ENCODE peak calls at places on chromosome 2, in four cellular contexts. M is HCT116, Z is Panc1, H is K562. C is an unnamed sample.

GRCh38 chr2:204578928-204579598 is 33.8 kb downstream of the PARD3B start:
- DNase-seq in M (no peak), Z (no peak), H (no peak), C (no peak)

GRCh38 chr2:54871457-54872103 is 148.1 kb downstream of the EML6 start:
- DNase-seq in M (no peak), Z (no peak), H (no peak), C (peak)

GRCh38 chr2:240512666-240513535 is 44.9 kb downstream of the ANKMY1 start:
- DNase-seq in M (no peak), Z (no peak), H (no peak), C (no peak)

GRCh38 chr2:176104338-176105077 is 2.6 kb upstream of the HOXD11 start:
- DNase-seq in M (no peak), Z (no peak), H (peak), C (no peak)

GRCh38 chr2:180442860-180443644 is 436.0 kb upstream of the CWC22 start:
- DNase-seq in M (no peak), Z (no peak), H (no peak), C (no peak)

GRCh38 chr2:151907933-151908882 is 80.0 kb upstream of the ARL5A start:
- DNase-seq in M (no peak), Z (no peak), H (peak), C (no peak)

GRCh38 chr2:15965564-15966019 is 25.2 kb downstream of the MYCN start:
- DNase-seq in M (no peak), Z (no peak), H (no peak), C (no peak)

GRCh38 chr2:207469953-207470699 is 59.6 kb upstream of the CREB1 start:
- DNase-seq in M (no peak), Z (no peak), H (no peak), C (no peak)

GRCh38 chr2:100924122-100924519 is 78.0 kb upstream of the RPL31 start:
- DNase-seq in M (no peak), Z (no peak), H (no peak), C (no peak)

GRCh38 chr2:33791625-33792024 is 192.5 kb upstream of the FAM98A start:
- DNase-seq in M (no peak), Z (no peak), H (no peak), C (no peak)

GRCh38 chr2:3635171-3636008 is 22.6 kb upstream of the ALLC start:
- DNase-seq in M (no peak), Z (no peak), H (no peak), C (no peak)

GRCh38 chr2:71934320-71934593 is 213.4 kb downstream of the CYP26B1 start:
- DNase-seq in M (no peak), Z (no peak), H (no peak), C (no peak)

GRCh38 chr2:221753401-221753800 is 181.3 kb upstream of the EPHA4 start:
- DNase-seq in M (no peak), Z (no peak), H (no peak), C (no peak)

GRCh38 chr2:216555274-216555673 is 56.6 kb downstream of the RPL37A start:
- DNase-seq in M (no peak), Z (no peak), H (no peak), C (no peak)

GRCh38 chr2:161912154-161912553 is 161.9 kb downstream of the DPP4 start:
- DNase-seq in M (no peak), Z (no peak), H (no peak), C (no peak)

GRCh38 chr2:146940016-146940685 is 904.7 kb upstream of the ACVR2A start:
- DNase-seq in M (no peak), Z (no peak), H (no peak), C (no peak)

GRCh38 chr2:167140767-167141166 is 252.5 kb downstream of the XIRP2 start:
- DNase-seq in M (peak), Z (peak), H (no peak), C (peak)

GRCh38 chr2:66574701-66575624 is 140.0 kb downstream of the MEIS1 start:
- DNase-seq in M (no peak), Z (no peak), H (peak), C (peak)

GRCh38 chr2:161775971-161776370 is 151.8 kb downstream of the SLC4A10 start:
- DNase-seq in M (no peak), Z (no peak), H (no peak), C (no peak)

GRCh38 chr2:174282449-174282848 is 34.1 kb upstream of the OLA1 start:
- DNase-seq in M (no peak), Z (no peak), H (no peak), C (no peak)

GRCh38 chr2:237262838-237263771 is 150.9 kb downstream of the COL6A3 start:
- DNase-seq in M (no peak), Z (peak), H (no peak), C (no peak)

GRCh38 chr2:62561586-62561985 is 55.6 kb upstream of the TMEM17 start:
- DNase-seq in M (no peak), Z (no peak), H (no peak), C (no peak)

GRCh38 chr2:43539991-43540860 is 55.6 kb downstream of the THADA start:
- DNase-seq in M (no peak), Z (no peak), H (no peak), C (no peak)

GRCh38 chr2:7430869-7431641 is 513.8 kb downstream of the RNF144A start:
- DNase-seq in M (no peak), Z (no peak), H (no peak), C (no peak)

GRCh38 chr2:8515390-8515761 is 166.5 kb upstream of the ID2 start:
- DNase-seq in M (no peak), Z (no peak), H (no peak), C (no peak)
- TF ChIP-seq TCF7L2 in M (no peak), Z (no peak), H (no peak), C (no peak)

GRCh38 chr2:25481381-25482310 is 139.9 kb upstream of the DNMT3A start:
- DNase-seq in M (no peak), Z (no peak), H (no peak), C (no peak)
- TF ChIP-seq TCF7L2 in M (no peak), Z (no peak), H (no peak), C (no peak)

DNA sequence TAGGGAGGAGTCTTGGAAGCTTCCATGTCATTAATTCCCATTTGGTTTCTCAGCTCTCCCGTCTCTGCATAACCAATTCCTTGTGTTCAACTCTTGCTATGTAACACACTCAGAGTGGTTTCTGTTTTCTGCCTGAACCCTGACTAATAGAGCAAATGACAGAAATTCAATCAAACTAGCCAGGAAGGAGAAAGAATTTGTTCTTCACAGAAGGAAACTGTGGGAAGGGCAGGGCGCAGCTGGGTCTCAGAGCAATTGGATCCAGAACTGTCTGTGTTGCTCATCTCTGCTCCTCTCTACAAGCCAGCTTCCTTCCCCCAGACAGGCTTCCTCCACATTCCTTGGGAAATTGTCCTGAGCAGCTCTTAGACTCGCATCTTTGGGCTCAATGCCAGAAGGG is 269.8 kb downstream of the TNS1 start:
- DNase-seq in M (no peak), Z (no peak), H (no peak), C (no peak)
- TF ChIP-seq TCF7L2 in M (no peak), Z (no peak), H (no peak), C (no peak)

DNA sequence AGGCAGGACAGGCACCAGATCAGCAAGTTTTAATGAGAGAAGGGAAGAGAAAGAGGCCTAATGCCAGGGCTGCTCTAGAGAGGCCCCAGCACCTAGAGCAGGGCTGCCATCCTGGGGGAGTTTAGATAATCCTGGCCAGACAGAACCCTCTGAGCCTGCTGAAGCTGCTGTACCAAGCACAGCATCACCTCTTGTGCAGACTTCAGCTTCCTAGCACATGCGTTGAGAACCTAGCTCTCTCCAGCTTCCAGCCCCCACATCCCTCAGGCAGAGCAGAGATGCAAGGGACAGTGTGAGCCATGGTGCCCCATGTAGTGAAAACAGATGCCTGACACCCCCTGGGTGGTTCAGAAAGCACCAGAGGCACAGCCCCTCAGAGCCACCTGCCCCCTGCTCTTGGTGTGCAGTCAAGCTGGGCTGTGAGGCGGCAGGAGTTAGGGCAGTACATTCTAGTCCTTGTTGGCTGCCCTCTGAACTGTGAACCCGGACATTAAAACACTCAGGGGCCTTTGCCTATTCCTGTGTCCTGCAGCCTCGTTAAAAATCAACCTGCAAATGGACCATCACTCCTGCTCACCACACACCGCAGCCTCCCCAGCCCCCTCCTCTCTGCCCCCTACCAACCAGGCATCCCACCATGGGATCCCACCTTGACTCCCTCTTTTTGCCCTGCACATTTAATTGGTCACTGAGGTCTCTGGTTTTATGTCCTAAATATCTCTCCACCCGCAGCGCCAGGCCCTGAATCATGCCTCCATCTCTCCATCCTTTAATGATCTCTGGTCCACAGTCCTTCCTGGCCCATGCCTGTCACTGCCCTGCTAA is 52.6 kb downstream of the ADD2 start:
- DNase-seq in M (no peak), Z (no peak), H (no peak), C (no peak)
- TF ChIP-seq TCF7L2 in M (no peak), Z (no peak), H (no peak), C (no peak)

DNA sequence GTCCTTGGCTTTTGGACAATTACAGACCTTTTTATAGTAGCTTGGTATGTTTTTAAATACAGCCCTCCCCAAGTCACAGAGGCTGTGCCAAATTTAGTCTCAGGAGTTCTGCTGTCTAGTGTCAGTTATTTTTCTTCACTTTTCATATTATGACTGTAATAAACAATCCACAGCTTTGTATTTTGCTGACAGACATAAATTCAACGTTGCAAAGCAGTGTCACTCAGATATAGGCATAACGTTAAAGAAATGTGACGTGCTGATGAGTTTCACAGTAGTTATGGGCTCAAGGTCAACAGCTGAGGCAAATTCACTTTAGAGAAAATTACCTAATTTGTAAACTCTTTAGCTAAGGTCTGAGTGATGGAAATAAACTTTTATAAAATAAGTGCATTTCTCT is 151.6 kb downstream of the SATB2 start:
- DNase-seq in M (no peak), Z (no peak), H (no peak), C (no peak)
- TF ChIP-seq TCF7L2 in M (no peak), Z (no peak), H (no peak), C (no peak)

GRCh38 chr2:60775048-60775639 is 19.1 kb downstream of the PAPOLG start:
- DNase-seq in M (no peak), Z (no peak), H (no peak), C (no peak)
- TF ChIP-seq TCF7L2 in M (no peak), Z (no peak), H (no peak), C (no peak)

DNA sequence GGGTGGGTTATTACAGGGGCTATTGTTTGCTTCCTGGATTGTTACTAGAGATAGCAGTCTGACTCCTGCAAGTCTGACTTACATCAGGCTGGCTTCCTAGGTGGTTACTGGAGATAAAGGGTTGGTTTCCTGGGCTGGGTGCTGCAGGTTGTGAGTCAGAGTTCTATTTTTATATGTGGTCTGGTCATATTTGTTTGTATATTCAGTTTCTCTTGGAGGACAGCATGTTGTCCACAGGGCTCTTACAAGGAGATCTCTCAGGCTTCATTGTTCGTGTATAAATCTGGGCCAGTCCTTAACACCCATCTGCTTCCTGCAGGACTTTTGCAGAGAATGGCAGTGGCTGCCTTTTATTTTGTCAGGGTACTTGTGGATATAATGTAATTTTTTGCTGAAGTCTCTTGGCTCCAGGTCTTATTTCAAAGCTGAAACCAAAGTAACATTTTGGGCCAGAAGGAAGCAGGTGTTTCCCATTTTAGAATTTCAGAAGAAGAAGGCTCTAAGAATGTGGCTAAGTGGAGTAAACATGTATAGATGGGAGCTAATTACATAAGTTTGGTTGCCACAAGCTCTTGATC is 65.9 kb upstream of the SLC16A14 start:
- DNase-seq in M (no peak), Z (peak), H (peak), C (no peak)
- TF ChIP-seq TCF7L2 in M (no peak), Z (no peak), H (no peak), C (no peak)

GRCh38 chr2:190664240-190664639 is 15.4 kb downstream of the NAB1 start:
- DNase-seq in M (no peak), Z (no peak), H (no peak), C (no peak)

GRCh38 chr2:190662754-190663153 is 13.9 kb downstream of the NAB1 start:
- DNase-seq in M (no peak), Z (no peak), H (no peak), C (no peak)

GRCh38 chr2:190663839-190664238 is 15.0 kb downstream of the NAB1 start:
- DNase-seq in M (no peak), Z (no peak), H (no peak), C (no peak)

GRCh38 chr2:190666895-190667294 is 18.0 kb downstream of the NAB1 start:
- DNase-seq in M (no peak), Z (no peak), H (no peak), C (no peak)

GRCh38 chr2:190663348-190663747 is 14.5 kb downstream of the NAB1 start:
- DNase-seq in M (no peak), Z (no peak), H (no peak), C (no peak)
- TF ChIP-seq TCF7L2 in M (no peak), Z (no peak), H (no peak), C (no peak)

GRCh38 chr2:26970244-26970927 is at the start of gene MAPRE3:
- DNase-seq in M (peak), Z (peak), H (peak), C (peak)

GRCh38 chr2:26971911-26972786 is 1.7 kb downstream of the MAPRE3 start:
- DNase-seq in M (no peak), Z (no peak), H (peak), C (no peak)

GRCh38 chr2:26969089-26969844 is 1.2 kb upstream of the MAPRE3 start:
- DNase-seq in M (no peak), Z (no peak), H (no peak), C (no peak)

GRCh38 chr2:26968001-26968400 is 2.4 kb upstream of the MAPRE3 start:
- DNase-seq in M (no peak), Z (no peak), H (no peak), C (no peak)

GRCh38 chr2:26970928-26971627 is 641 bp downstream of the MAPRE3 start:
- DNase-seq in M (no peak), Z (no peak), H (peak), C (no peak)
- TF ChIP-seq TCF7L2 in M (no peak), Z (no peak), H (no peak), C (no peak)

DNA sequence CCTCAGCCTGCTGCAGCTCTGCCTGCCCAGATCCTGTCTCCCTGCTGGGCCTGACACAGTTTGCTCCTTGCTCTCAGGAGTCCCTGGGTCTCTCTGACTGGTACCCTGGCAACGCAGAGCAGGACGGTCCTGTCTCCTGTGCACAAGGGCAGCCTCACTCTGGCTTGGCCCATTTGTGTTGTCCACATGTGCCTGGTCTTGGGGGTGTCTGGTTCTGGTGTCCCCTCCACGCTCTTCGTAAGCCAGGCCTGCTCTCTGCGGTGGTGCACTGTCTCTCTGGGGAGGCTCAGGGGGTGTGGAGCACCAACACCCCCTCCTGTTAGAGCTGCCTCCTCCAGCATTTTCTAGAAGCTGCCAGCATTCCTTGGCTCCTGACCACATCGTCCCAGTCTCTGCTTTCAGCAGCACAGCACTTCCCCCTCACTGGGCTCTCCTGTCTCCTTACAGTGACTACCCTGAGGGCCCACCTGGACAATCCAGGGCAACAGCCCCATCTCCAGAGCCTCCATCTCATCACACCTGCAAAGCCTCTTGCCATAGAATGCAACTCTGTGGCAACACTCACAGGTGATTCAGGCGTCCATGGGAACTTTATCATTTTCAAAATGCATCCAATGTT is 235.6 kb upstream of the HS6ST1 start:
- DNase-seq in M (no peak), Z (no peak), H (no peak), C (no peak)
- TF ChIP-seq TCF7L2 in M (no peak), Z (no peak), H (no peak), C (no peak)

C was measured in HepG2.